ENCODE peak calls at places on chromosomes 6 and 20, in ten cellular contexts. I, Y, Q, F, L, A, N, J, U and P are unnamed samples.

GRCh38 chr6:108068618-108069017 is 5.9 kb downstream of the OSTM1 start:
- DNase-seq in I (no peak), Y (no peak), Q (no peak), F (no peak), L (no peak), A (no peak), N (no peak), J (no peak), U (peak), P (no peak)

GRCh38 chr20:62525014-62525413 is 49.2 kb upstream of the GATA5 start:
- DNase-seq in I (no peak), Y (no peak), Q (no peak), F (no peak), L (no peak), A (no peak), N (no peak), J (no peak), U (no peak), P (no peak)

GRCh38 chr6:1817033-1817761 is 207.5 kb downstream of the FOXC1 start:
- DNase-seq in I (no peak), Y (no peak), Q (no peak), F (no peak), L (no peak), A (no peak), N (no peak), J (no peak), U (no peak), P (no peak)

GRCh38 chr6:113039013-113039412 is 691.9 kb downstream of the RFPL4B start:
- DNase-seq in I (no peak), Y (no peak), Q (no peak), F (no peak), L (no peak), A (no peak), N (no peak), J (no peak), U (no peak), P (no peak)

GRCh38 chr6:722077-722524 is 29.2 kb upstream of the EXOC2 start:
- DNase-seq in I (peak), Y (peak), Q (peak), F (peak), L (peak), A (peak), N (peak), J (no peak), U (no peak), P (peak)

GRCh38 chr6:149062653-149063348 is 254.7 kb upstream of the TAB2 start:
- DNase-seq in I (no peak), Y (no peak), Q (no peak), F (no peak), L (no peak), A (no peak), N (no peak), J (no peak), U (no peak), P (no peak)

GRCh38 chr6:16301511-16301910 is 63.1 kb downstream of the GMPR start:
- DNase-seq in I (no peak), Y (no peak), Q (no peak), F (no peak), L (no peak), A (no peak), N (no peak), J (no peak), U (peak), P (no peak)

GRCh38 chr20:38139919-38140753 is 24.9 kb downstream of the TGM2 start:
- DNase-seq in I (no peak), Y (peak), Q (no peak), F (no peak), L (peak), A (peak), N (no peak), J (no peak), U (no peak), P (no peak)

GRCh38 chr20:6613280-6613861 is 154.1 kb upstream of the BMP2 start:
- DNase-seq in I (no peak), Y (no peak), Q (no peak), F (no peak), L (no peak), A (no peak), N (no peak), J (no peak), U (no peak), P (no peak)

GRCh38 chr20:51860015-51860882 is 57.9 kb upstream of the SALL4 start:
- DNase-seq in I (no peak), Y (no peak), Q (no peak), F (no peak), L (no peak), A (peak), N (no peak), J (no peak), U (no peak), P (no peak)

GRCh38 chr20:52104546-52105044 is 87.0 kb downstream of the ZFP64 start:
- DNase-seq in I (no peak), Y (no peak), Q (no peak), F (peak), L (peak), A (no peak), N (no peak), J (no peak), U (no peak), P (no peak)

GRCh38 chr6:42915737-42916136 is at the start of gene PTCRA:
- DNase-seq in I (no peak), Y (no peak), Q (no peak), F (no peak), L (no peak), A (no peak), N (no peak), J (no peak), U (no peak), P (no peak)

GRCh38 chr6:112947507-112947906 is 600.4 kb downstream of the RFPL4B start:
- DNase-seq in I (no peak), Y (no peak), Q (no peak), F (no peak), L (no peak), A (no peak), N (no peak), J (no peak), U (no peak), P (no peak)

GRCh38 chr20:11032611-11033010 is 358.8 kb upstream of the JAG1 start:
- DNase-seq in I (no peak), Y (no peak), Q (no peak), F (peak), L (no peak), A (no peak), N (no peak), J (no peak), U (no peak), P (no peak)

DNA sequence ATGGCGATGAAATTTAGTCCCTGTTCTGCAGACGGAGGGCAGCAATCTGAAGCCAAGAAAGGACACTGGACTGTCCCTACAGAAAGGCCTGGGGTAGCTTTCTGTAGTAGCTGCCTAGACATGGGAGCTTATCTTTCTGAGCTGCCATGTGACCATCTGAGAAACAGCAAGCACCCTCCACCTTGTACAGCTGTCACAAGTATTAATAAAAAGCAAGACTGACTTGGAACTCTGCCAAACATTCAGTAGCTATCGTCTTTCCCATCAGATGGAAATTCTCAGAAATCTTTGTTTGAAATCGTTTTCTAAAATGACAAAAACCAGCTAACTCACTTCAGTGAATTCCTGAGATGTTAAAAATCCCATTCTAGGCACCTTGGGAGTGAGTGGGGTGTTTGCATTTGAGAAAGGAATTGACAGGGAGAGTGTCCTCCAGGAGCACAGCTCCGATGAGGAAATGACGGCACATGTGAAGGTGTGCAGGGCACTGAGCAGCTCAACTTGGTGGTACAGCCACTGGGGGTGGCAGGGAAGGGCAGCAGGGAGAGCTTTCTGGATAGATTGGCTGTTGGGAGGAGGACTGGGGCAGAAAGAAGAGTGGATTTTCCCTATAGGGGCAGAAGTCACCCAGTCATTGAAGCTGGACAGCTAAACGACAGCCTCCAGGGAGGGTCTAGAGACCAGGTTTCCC is 24.5 kb downstream of the ACSS1 start:
- DNase-seq in I (no peak), Y (no peak), Q (no peak), F (no peak), L (peak), A (no peak), N (no peak), J (no peak), U (no peak), P (no peak)
- H3K4me3 ChIP-seq in I (no peak), Y (no peak), Q (no peak), F (no peak), L (no peak), A (no peak), N (no peak), J (no peak), U (no peak), P (peak)

GRCh38 chr20:54207743-54208491 is at the start of gene PFDN4:
- DNase-seq in I (peak), Y (peak), Q (peak), F (peak), L (peak), A (peak), N (peak), J (no peak), U (peak), P (peak)
- TF ChIP-seq POLR2AphosphoS5 in I (no peak), Y (peak), Q (peak), F (peak), L (peak), A (peak), N (peak), J (peak), U (peak), P (no peak)

GRCh38 chr6:85865665-85866372 is 223.1 kb upstream of the SYNCRIP start:
- DNase-seq in I (no peak), Y (no peak), Q (no peak), F (no peak), L (no peak), A (no peak), N (peak), J (no peak), U (no peak), P (no peak)
- H3K4me3 ChIP-seq in I (no peak), Y (peak), Q (peak), F (no peak), L (peak), A (peak), N (peak), J (peak), U (peak), P (peak)

GRCh38 chr6:169701218-169701952 is 444 bp downstream of the WDR27 start:
- DNase-seq in I (no peak), Y (peak), Q (no peak), F (peak), L (peak), A (peak), N (no peak), J (no peak), U (no peak), P (no peak)
- TF ChIP-seq POLR2AphosphoS5 in I (no peak), Y (no peak), Q (no peak), F (no peak), L (no peak), A (no peak), N (no peak), J (no peak), U (no peak), P (no peak)

GRCh38 chr20:60209048-60209447 is 250.8 kb downstream of the CDH26 start:
- DNase-seq in I (no peak), Y (no peak), Q (no peak), F (no peak), L (no peak), A (no peak), N (no peak), J (peak), U (no peak), P (no peak)

GRCh38 chr20:60211618-60212463 is 253.6 kb downstream of the CDH26 start:
- DNase-seq in I (no peak), Y (no peak), Q (no peak), F (no peak), L (no peak), A (no peak), N (no peak), J (peak), U (no peak), P (no peak)

GRCh38 chr20:60212695-60213094 is 254.5 kb downstream of the CDH26 start:
- DNase-seq in I (no peak), Y (no peak), Q (no peak), F (no peak), L (no peak), A (no peak), N (no peak), J (peak), U (no peak), P (no peak)

GRCh38 chr20:60213126-60213893 is 255.1 kb downstream of the CDH26 start:
- DNase-seq in I (no peak), Y (no peak), Q (no peak), F (no peak), L (no peak), A (no peak), N (no peak), J (peak), U (no peak), P (no peak)

DNA sequence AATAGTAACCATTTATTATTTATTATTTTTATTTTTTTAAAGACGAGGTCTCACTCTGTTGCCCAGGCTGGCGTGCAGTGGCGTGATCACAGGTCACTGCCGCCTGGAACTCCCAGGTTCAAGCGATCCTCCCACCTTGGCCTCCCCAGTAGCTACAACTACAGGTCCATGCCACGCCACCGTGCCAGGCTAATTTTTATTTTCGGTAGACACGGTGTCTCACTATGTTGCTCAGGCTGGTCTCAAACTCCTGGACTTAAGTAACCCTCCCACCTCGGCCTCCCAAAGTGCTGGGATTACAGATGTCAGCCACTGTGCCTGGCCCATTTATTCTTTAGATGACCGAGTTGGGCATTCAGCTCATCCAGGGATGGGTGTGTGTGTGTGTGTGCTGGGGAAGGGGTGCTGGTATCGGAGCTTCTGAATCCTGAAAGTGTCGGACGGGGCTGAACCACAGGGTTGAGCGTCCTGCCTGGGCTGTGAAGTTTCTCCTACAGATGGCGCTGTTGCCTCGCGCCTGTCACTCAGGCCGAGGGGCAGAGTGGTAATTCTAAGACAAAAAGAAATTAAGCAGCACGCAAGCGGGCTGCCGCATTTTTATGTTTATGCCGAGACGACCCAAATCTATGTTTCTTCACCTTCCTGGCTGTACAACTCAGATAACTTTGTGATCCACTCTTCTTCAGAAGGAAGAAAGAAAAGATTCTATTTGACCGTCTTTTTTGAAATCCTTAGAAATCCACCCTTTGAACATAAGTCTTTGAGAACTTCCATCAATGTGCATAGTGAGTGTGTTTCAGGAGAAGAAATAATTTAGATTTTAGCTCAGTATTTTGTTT is 252.8 kb downstream of the CDH26 start:
- DNase-seq in I (peak), Y (no peak), Q (peak), F (peak), L (peak), A (peak), N (peak), J (peak), U (no peak), P (peak)
- H3K4me3 ChIP-seq in I (no peak), Y (no peak), Q (no peak), F (no peak), L (no peak), A (no peak), N (no peak), J (no peak), U (no peak), P (no peak)

GRCh38 chr20:16574656-16575355 is 1.6 kb upstream of the KIF16B start:
- DNase-seq in I (peak), Y (peak), Q (peak), F (peak), L (peak), A (peak), N (peak), J (no peak), U (peak), P (peak)

GRCh38 chr20:16571333-16571732 is 1.9 kb downstream of the KIF16B start:
- DNase-seq in I (no peak), Y (no peak), Q (no peak), F (no peak), L (no peak), A (no peak), N (no peak), J (no peak), U (no peak), P (no peak)

GRCh38 chr20:16576219-16576618 is 3.0 kb upstream of the KIF16B start:
- DNase-seq in I (no peak), Y (no peak), Q (no peak), F (peak), L (no peak), A (no peak), N (no peak), J (no peak), U (no peak), P (no peak)

GRCh38 chr20:16575390-16576140 is 2.3 kb upstream of the KIF16B start:
- DNase-seq in I (no peak), Y (no peak), Q (no peak), F (peak), L (no peak), A (no peak), N (no peak), J (no peak), U (no peak), P (no peak)

GRCh38 chr20:16573011-16573965 is at the start of gene KIF16B:
- DNase-seq in I (peak), Y (peak), Q (peak), F (peak), L (peak), A (peak), N (peak), J (peak), U (peak), P (peak)
- TF ChIP-seq POLR2AphosphoS5 in I (no peak), Y (peak), Q (no peak), F (peak), L (peak), A (peak), N (peak), J (peak), U (no peak), P (peak)